ENCODE peak calls at places on chromosome 10, in four cellular contexts. One of them, this sample, is unnamed.
A peak's percentile ranks its signal among the peaks of the same experiment; 100 is the strongest.

GRCh38 chr10:64086083-64086772 is 565.0 kb downstream of the REEP3 start:
- DNase-seq in A549: no peak
- DNase-seq in Peyer's patch: no peak
- DNase-seq in fibroblast of lung: no peak
- DNase-seq in this sample: no peak

GRCh38 chr10:98488669-98489430 is 42.1 kb upstream of the HPS1 start:
- DNase-seq in A549: no peak
- DNase-seq in Peyer's patch: no peak
- DNase-seq in fibroblast of lung: no peak
- DNase-seq in this sample: no peak

GRCh38 chr10:26567349-26567721 is 129.2 kb downstream of the APBB1IP start:
- DNase-seq in A549: no peak
- DNase-seq in Peyer's patch: no peak
- DNase-seq in fibroblast of lung: no peak
- DNase-seq in this sample: no peak

GRCh38 chr10:80196270-80196949 is 8.9 kb downstream of the ANXA11 start:
- DNase-seq in A549: peak; percentile 61
- DNase-seq in Peyer's patch: peak; percentile 92
- DNase-seq in fibroblast of lung: no peak
- DNase-seq in this sample: peak; percentile 57

GRCh38 chr10:14220026-14220425 is 110.7 kb downstream of the FRMD4A start:
- DNase-seq in A549: no peak
- DNase-seq in Peyer's patch: no peak
- DNase-seq in fibroblast of lung: no peak
- DNase-seq in this sample: no peak

GRCh38 chr10:79381804-79382221 is 34.5 kb downstream of the PPIF start:
- DNase-seq in A549: peak; percentile 65
- DNase-seq in Peyer's patch: peak; percentile 69
- DNase-seq in fibroblast of lung: peak; percentile 82
- DNase-seq in this sample: peak; percentile 94

GRCh38 chr10:96949039-96949683 is 117.1 kb downstream of the LCOR start:
- DNase-seq in A549: no peak
- DNase-seq in Peyer's patch: no peak
- DNase-seq in fibroblast of lung: no peak
- DNase-seq in this sample: no peak

GRCh38 chr10:3132036-3133025 is 40.3 kb downstream of the PITRM1 start:
- DNase-seq in A549: no peak
- DNase-seq in Peyer's patch: no peak
- DNase-seq in fibroblast of lung: no peak
- DNase-seq in this sample: no peak

GRCh38 chr10:95336702-95337101 is 45.9 kb upstream of the PDLIM1 start:
- DNase-seq in A549: no peak
- DNase-seq in Peyer's patch: no peak
- DNase-seq in fibroblast of lung: no peak
- DNase-seq in this sample: no peak

GRCh38 chr10:4677296-4678021 is 148.5 kb upstream of the AKR1E2 start:
- DNase-seq in A549: peak; percentile 88
- DNase-seq in Peyer's patch: no peak
- DNase-seq in fibroblast of lung: peak; percentile 94
- DNase-seq in this sample: peak; percentile 89

GRCh38 chr10:56771343-56771742 is 410.3 kb upstream of the ZWINT start:
- DNase-seq in A549: no peak
- DNase-seq in Peyer's patch: no peak
- DNase-seq in fibroblast of lung: no peak
- DNase-seq in this sample: no peak

This sample was measured in astrocyte of the spinal cord.